ENCODE peak calls at places on chromosome 1, in six cellular contexts. P is NT2/D1; D is fibroblast of lung; Y is CD8-positive, alpha-beta memory T cell; T is upper lobe of right lung; B is Caco-2. W is an unnamed sample. For H3K4me1, the result is how much of the 10 kb centered on the place peaks cover.

GRCh38 chr1:219666242-219666641 is 53.3 kb upstream of the ZC3H11B start:
- DNase-seq in D (peak), T (no peak), Y (no peak), P (no peak), B (no peak), W (no peak)

GRCh38 chr1:239112092-239112491 is 274.3 kb upstream of the CHRM3 start:
- DNase-seq in Y (no peak), B (no peak), P (no peak), D (no peak), T (no peak), W (no peak)

GRCh38 chr1:53860967-53861411 is 22.9 kb upstream of the NDC1 start:
- DNase-seq in Y (peak), P (peak), D (peak), T (no peak), B (peak), W (no peak)

GRCh38 chr1:7116001-7116400 is 330.7 kb downstream of the CAMTA1 start:
- DNase-seq in B (no peak), D (no peak), Y (no peak), P (no peak), T (no peak), W (no peak)

GRCh38 chr1:226408285-226409184 is 642 bp upstream of the PARP1 start:
- DNase-seq in D (no peak), P (no peak), T (peak), B (no peak), Y (no peak), W (no peak)

GRCh38 chr1:7298145-7298544 is 473.0 kb upstream of the VAMP3 start:
- DNase-seq in B (no peak), Y (no peak), D (no peak), T (no peak), P (no peak), W (no peak)

GRCh38 chr1:20483098-20483832 is 2.7 kb downstream of the CAMK2N1 start:
- DNase-seq in Y (no peak), D (no peak), T (no peak), P (no peak), B (no peak), W (no peak)

GRCh38 chr1:60184521-60184920 is 111.0 kb upstream of the C1orf87 start:
- DNase-seq in P (no peak), T (no peak), Y (no peak), D (no peak), B (no peak), W (no peak)

GRCh38 chr1:181089777-181090505 is 1.4 kb downstream of the IER5 start:
- DNase-seq in D (peak), T (peak), B (peak), Y (peak), P (no peak), W (peak)

GRCh38 chr1:10624256-10625050 is 149.7 kb downstream of the PEX14 start:
- DNase-seq in D (no peak), B (no peak), T (peak), P (no peak), Y (no peak), W (peak)

GRCh38 chr1:149966405-149966804 is 29.7 kb upstream of the MTMR11 start:
- DNase-seq in P (no peak), T (no peak), D (no peak), Y (no peak), B (no peak), W (no peak)

GRCh38 chr1:21931171-21932093 is 5.7 kb downstream of the HSPG2 start:
- DNase-seq in D (peak), B (peak), Y (no peak), P (no peak), T (peak), W (peak)

GRCh38 chr1:64595871-64596515 is 126.1 kb downstream of the CACHD1 start:
- DNase-seq in D (no peak), P (no peak), T (no peak), Y (no peak), B (peak), W (no peak)

GRCh38 chr1:239446611-239447010 is 60.2 kb downstream of the CHRM3 start:
- DNase-seq in B (no peak), P (no peak), T (no peak), D (no peak), Y (no peak), W (no peak)

GRCh38 chr1:5514519-5515183 is 477.6 kb downstream of the NPHP4 start:
- DNase-seq in Y (peak), T (peak), P (peak), B (no peak), D (peak), W (peak)

GRCh38 chr1:90835661-90836344 is 118.7 kb upstream of the BARHL2 start:
- DNase-seq in T (no peak), P (no peak), Y (no peak), B (no peak), D (no peak), W (no peak)

GRCh38 chr1:3386603-3387002 is 67.9 kb upstream of the ARHGEF16 start:
- DNase-seq in T (no peak), Y (no peak), D (no peak), B (no peak), P (no peak), W (no peak)

GRCh38 chr1:242454262-242455051 is 70.0 kb downstream of the PLD5 start:
- DNase-seq in T (no peak), B (no peak), P (peak), Y (no peak), D (peak), W (no peak)

GRCh38 chr1:9314711-9315379 is 22.2 kb downstream of the SPSB1 start:
- DNase-seq in D (no peak), B (no peak), P (no peak), Y (no peak), T (no peak), W (no peak)
- H3K4me1 ChIP-seq in D (under half), B (under half), P (under half), Y (under half), T (under half), W (under half)

DNA sequence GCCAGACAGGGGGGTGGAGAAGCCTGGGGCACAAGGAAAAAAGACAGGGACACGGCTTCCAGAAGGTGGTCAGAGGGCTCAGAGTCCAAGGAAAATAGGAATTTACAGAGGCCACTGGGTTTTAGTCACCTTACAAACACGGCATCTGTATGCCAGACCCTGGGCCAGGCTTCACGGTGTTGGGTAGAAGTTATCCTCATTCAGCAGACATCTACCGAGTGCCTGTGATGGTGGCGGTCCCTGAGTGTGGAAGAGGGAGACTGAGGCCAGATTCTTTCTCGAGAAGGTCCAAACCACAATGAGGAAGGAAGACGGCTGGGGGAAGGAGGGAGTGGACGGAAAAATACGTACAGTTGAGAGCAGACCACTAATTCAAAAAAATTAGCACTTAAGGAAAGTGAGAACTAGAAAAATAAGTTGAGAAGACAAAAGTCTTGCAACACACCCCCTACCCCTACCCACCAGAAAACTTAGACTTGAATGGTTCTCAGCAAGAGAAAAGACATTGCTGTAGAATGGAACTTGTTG is 864 bp upstream of the BTG2 start:
- DNase-seq in T (peak), B (no peak), Y (no peak), D (no peak), P (no peak), W (no peak)
- H3K4me1 ChIP-seq in T (under half), B (under half), Y (under half), D (under half), P (under half), W (under half)

GRCh38 chr1:14113841-14114567 is 414.0 kb downstream of the PRDM2 start:
- DNase-seq in P (peak), D (peak), Y (no peak), T (peak), B (peak), W (peak)
- H3K4me1 ChIP-seq in P (under half), D (under half), Y (under half), T (under half), B (under half), W (under half)

GRCh38 chr1:50878434-50878833 is 81.6 kb downstream of the FAF1 start:
- DNase-seq in Y (no peak), D (no peak), P (no peak), B (no peak), T (no peak), W (no peak)
- H3K4me1 ChIP-seq in Y (under half), D (under half), P (under half), B (under half), T (under half), W (under half)

GRCh38 chr1:24850353-24850905 is 79.6 kb downstream of the RUNX3 start:
- DNase-seq in B (no peak), Y (no peak), D (peak), T (no peak), P (no peak), W (no peak)
- H3K4me1 ChIP-seq in B (under half), Y (under half), D (under half), T (under half), P (under half), W (under half)

GRCh38 chr1:38126970-38127369 is 80.4 kb upstream of the POU3F1 start:
- DNase-seq in B (no peak), T (peak), Y (no peak), P (no peak), D (no peak), W (no peak)
- H3K4me1 ChIP-seq in B (under half), T (under half), Y (under half), P (half or more), D (under half), W (under half)

GRCh38 chr1:201511396-201511795 is 4.5 kb upstream of the CSRP1 start:
- DNase-seq in B (no peak), Y (no peak), D (no peak), P (no peak), T (no peak), W (no peak)

GRCh38 chr1:201509601-201510374 is 2.9 kb upstream of the CSRP1 start:
- DNase-seq in Y (no peak), B (no peak), D (no peak), T (no peak), P (no peak), W (no peak)

GRCh38 chr1:201510734-201511133 is 3.8 kb upstream of the CSRP1 start:
- DNase-seq in P (no peak), D (no peak), Y (no peak), T (no peak), B (no peak), W (no peak)

GRCh38 chr1:201506573-201507567 is at the start of gene CSRP1:
- DNase-seq in B (peak), P (no peak), D (peak), Y (peak), T (peak), W (peak)

DNA sequence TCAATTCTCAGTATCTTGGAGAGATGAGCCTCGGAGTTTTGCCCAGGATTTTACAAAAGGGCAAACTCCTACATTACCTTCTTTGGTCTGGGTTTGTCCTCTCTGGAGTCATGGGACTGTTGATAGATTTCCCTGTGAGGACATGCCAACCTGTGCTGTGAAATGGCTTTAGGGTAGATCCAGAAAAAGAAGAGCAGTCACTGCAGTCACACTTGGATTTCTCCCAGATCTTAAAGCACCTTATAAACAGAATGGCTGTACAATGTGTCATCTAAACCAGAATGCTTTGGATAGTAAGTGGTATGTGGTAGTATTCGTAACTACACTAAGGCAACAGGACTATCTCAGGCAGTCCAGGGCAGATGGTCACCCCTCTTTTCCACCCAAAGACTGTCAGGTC is 1.9 kb upstream of the CSRP1 start:
- DNase-seq in T (no peak), B (no peak), D (peak), Y (no peak), P (no peak), W (no peak)
- H3K4me1 ChIP-seq in T (half or more), B (under half), D (under half), Y (under half), P (under half), W (half or more)

DNA sequence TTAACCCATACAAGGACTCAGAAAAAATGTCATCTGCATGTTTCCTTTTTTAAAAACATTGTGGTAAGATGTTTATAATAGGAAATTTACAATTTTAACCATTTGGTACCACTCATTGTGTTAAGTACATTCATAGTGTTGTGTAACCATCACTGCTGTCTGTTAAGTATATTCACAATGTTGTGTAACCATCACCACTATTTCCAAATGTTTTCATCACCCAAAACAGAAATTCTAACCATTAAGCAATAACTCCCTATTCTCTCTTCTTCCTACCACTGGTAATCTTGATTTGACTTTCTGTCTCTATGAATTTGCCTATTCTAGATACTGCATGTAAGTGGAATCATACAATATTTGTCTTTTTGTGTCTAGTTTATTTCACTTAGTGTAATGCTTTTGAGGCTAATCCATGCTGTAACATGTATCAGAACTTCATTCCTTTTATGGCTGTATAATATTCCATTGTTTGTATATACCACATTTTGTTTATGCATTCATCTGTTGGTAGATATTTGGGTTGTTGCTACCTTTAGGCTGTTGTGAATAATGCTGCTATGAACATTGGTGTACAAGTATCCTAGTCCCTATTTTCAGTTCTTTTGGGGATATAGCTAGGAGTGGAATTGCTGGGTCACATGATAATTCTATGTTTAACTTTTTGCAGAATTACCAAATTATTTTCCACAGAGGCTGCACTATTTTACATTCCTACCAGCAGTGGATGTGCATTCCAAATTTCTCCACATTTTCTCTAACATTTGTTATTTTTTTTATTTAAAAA is 14.1 kb downstream of the HIPK1 start:
- DNase-seq in B (no peak), D (no peak), Y (no peak), T (no peak), P (no peak), W (no peak)
- H3K4me1 ChIP-seq in B (under half), D (under half), Y (half or more), T (under half), P (under half), W (half or more)

DNA sequence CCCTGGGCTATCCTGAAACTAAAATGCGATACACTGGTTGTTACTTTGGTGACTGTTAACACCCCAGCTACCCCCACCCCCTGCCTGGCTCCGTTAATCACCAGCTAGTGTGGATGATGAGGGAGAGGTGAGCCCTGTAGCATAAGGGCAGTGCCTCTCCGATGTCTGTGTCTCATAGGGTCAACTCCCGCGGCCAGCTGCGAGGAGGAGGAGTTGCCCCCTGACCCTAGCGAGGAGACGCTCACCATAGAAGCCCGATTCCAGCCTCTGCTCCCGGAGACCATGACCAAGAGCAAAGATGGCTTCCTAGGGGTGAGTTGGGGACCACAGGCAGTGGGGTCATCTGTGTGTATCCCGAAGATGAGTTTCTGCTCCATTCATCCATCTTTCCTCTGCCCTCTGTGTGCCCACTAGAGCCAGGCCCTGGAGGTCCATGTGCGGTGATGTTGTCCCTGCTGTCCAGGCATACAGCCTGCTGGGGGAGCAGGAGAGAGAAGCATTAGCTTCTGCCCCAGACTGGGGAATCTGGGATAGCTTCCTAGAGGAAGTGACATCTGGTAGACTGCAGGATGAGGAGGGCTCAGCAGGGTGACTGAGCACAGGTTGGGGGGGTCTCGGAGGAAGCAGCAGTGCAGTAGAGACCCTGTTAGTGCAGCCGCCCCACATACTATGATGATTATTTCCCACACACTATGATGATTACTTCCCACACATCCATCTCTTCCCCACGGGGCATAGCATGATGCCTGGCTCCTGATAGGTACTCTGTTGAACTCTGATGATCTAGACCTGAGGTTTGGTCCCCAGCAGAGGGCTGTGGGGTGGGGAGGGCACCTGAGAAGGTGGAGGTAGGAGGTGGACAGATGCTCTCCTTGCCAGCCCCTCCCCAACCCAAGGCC is 5.2 kb downstream of the SELENON start:
- DNase-seq in B (no peak), P (no peak), D (no peak), T (no peak), Y (no peak), W (no peak)
- H3K4me1 ChIP-seq in B (under half), P (under half), D (under half), T (half or more), Y (under half), W (half or more)